ENCODE peak calls at places on chromosomes 11 and 22, in four cellular contexts. One of them, this sample, is unnamed.

GRCh38 chr22:26609287-26609686 is 8.5 kb downstream of the CRYBB1 start:
- DNase-seq in SJSA1: no peak
- DNase-seq in testis: no peak
- DNase-seq in bronchial epithelial cell: no peak
- DNase-seq in this sample: no peak

GRCh38 chr11:34356918-34357645 is 728 bp downstream of the ABTB2 start:
- DNase-seq in SJSA1: peak
- DNase-seq in testis: peak
- DNase-seq in bronchial epithelial cell: peak
- DNase-seq in this sample: no peak

GRCh38 chr11:19453893-19454292 is 213.1 kb upstream of the E2F8 start:
- DNase-seq in SJSA1: no peak
- DNase-seq in testis: peak
- DNase-seq in bronchial epithelial cell: peak
- DNase-seq in this sample: no peak

GRCh38 chr22:33000342-33001280 is 57.6 kb downstream of the SYN3 start:
- DNase-seq in SJSA1: peak
- DNase-seq in testis: peak
- DNase-seq in bronchial epithelial cell: no peak
- DNase-seq in this sample: peak

GRCh38 chr11:125404811-125405481 is 91.1 kb downstream of the FEZ1 start:
- DNase-seq in SJSA1: peak
- DNase-seq in testis: peak
- DNase-seq in bronchial epithelial cell: peak
- DNase-seq in this sample: no peak

GRCh38 chr22:46514592-46515207 is 22.7 kb downstream of the CELSR1 start:
- DNase-seq in SJSA1: peak
- DNase-seq in testis: no peak
- DNase-seq in bronchial epithelial cell: peak
- DNase-seq in this sample: no peak

GRCh38 chr11:34050967-34051348 is 573 bp upstream of the CAPRIN1 start:
- DNase-seq in SJSA1: no peak
- DNase-seq in testis: no peak
- DNase-seq in bronchial epithelial cell: no peak
- DNase-seq in this sample: no peak

GRCh38 chr11:127385071-127385470 is 384.5 kb upstream of the KIRREL3 start:
- DNase-seq in SJSA1: no peak
- DNase-seq in testis: no peak
- DNase-seq in bronchial epithelial cell: no peak
- DNase-seq in this sample: no peak

GRCh38 chr11:1508491-1508891 is 21.9 kb upstream of the MOB2 start:
- DNase-seq in SJSA1: no peak
- DNase-seq in testis: no peak
- DNase-seq in bronchial epithelial cell: no peak
- DNase-seq in this sample: no peak

GRCh38 chr11:77196961-77197360 is 68.9 kb downstream of the MYO7A start:
- DNase-seq in SJSA1: no peak
- DNase-seq in testis: no peak
- DNase-seq in bronchial epithelial cell: no peak
- DNase-seq in this sample: no peak

GRCh38 chr11:24324211-24324610 is 172.6 kb upstream of the LUZP2 start:
- DNase-seq in SJSA1: no peak
- DNase-seq in testis: no peak
- DNase-seq in bronchial epithelial cell: peak
- DNase-seq in this sample: no peak

GRCh38 chr11:8234425-8234821 is 29.3 kb downstream of the LMO1 start:
- DNase-seq in SJSA1: no peak
- DNase-seq in testis: peak
- DNase-seq in bronchial epithelial cell: no peak
- DNase-seq in this sample: no peak

GRCh38 chr11:123159146-123159857 is 35.7 kb downstream of the CLMP start:
- DNase-seq in SJSA1: no peak
- DNase-seq in testis: no peak
- DNase-seq in bronchial epithelial cell: peak
- DNase-seq in this sample: no peak

GRCh38 chr11:6658647-6659046 is 3.0 kb upstream of the DCHS1 start:
- DNase-seq in SJSA1: no peak
- DNase-seq in testis: no peak
- DNase-seq in bronchial epithelial cell: no peak
- DNase-seq in this sample: no peak

GRCh38 chr11:6656581-6656915 is 939 bp upstream of the DCHS1 start:
- DNase-seq in SJSA1: no peak
- DNase-seq in testis: no peak
- DNase-seq in bronchial epithelial cell: no peak
- DNase-seq in this sample: no peak

GRCh38 chr11:6657346-6657745 is 1.7 kb upstream of the DCHS1 start:
- DNase-seq in SJSA1: no peak
- DNase-seq in testis: no peak
- DNase-seq in bronchial epithelial cell: no peak
- DNase-seq in this sample: no peak

GRCh38 chr11:6655790-6656580 is at the start of gene DCHS1:
- DNase-seq in SJSA1: no peak
- DNase-seq in testis: no peak
- DNase-seq in bronchial epithelial cell: no peak
- DNase-seq in this sample: no peak

DNA sequence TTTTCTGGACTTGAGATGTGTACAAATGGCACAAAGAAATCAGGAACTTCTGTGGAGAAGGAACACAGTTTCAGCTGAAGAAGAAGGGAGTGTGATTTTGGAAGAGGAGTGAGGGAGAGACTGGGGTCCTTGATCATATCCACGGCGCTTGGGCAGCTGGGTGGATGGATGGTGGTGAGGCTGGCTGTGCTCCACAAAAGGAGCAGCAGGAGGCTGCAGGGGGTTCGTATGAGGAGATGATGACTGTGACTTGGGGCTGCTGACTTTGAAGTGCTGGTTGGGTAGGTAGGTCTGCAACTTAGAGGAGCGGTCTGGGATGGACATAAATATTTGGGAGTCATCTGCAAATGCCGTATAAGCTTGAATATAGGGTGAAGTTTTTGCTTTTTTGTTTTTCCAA is 1.3 kb upstream of the DCHS1 start:
- DNase-seq in SJSA1: no peak
- DNase-seq in testis: no peak
- DNase-seq in bronchial epithelial cell: no peak
- DNase-seq in this sample: no peak
- H3K4me3 ChIP-seq in SJSA1: no peak
- H3K4me3 ChIP-seq in testis: no peak
- H3K4me3 ChIP-seq in bronchial epithelial cell: no peak
- H3K4me3 ChIP-seq in this sample: no peak

DNA sequence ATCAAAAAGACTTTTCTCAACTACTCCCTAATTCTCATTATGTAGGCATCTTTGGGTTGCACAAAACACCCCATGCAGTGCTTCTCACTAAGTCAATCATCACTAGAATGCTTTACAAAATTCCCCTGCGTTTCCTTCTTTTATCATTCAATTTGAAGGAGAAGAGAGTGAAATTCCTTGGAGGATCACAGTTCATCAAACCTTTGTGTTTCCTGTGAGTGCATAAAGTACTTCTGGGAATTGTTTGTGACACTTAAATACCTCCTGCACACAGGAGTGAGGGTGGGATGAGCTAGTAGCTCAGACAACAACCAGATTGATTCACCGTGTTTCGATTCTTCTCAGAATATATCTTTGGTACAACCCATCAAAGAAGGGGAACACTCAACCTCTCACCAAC is 3.7 kb upstream of the OR5AR1 start:
- DNase-seq in SJSA1: no peak
- DNase-seq in testis: no peak
- DNase-seq in bronchial epithelial cell: no peak
- DNase-seq in this sample: no peak
- H3K4me3 ChIP-seq in SJSA1: no peak
- H3K4me3 ChIP-seq in testis: no peak
- H3K4me3 ChIP-seq in bronchial epithelial cell: no peak
- H3K4me3 ChIP-seq in this sample: no peak

DNA sequence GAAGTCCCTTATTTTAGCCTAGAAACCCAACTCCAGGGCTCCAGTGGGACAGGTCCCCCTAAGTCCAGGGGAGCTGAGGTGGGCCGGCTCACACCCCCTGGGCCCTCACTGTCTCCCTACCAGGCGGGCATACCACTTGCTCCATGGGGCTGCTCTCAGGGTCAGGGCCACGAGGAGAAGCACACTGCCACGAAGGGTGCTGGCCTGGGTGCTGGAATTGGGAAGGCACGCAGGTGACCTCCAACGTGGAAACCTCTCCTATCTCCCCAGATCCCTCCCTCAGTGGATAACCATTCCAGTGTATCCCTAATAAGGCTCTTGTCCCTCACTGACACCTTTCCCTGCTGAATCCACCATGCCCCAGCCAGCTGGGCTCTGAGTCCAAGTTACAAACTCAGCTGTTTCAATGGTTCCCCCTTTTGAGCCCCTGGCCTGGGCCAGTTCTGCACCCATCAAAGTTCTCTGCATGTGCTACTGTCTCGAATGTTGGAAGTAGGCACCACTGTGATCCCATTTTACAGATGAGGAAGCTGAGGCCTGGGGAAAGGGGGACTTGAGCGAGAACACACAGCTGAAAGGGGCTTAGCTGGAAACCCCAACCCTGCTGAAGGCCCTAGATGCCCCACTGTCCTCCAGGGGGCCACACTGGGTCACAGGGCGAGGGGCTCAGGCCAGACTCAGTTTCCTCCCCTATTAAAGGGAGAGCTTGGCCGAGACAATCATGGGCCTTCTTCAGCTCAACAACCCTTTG is 1.5 kb downstream of the SHISAL1 start:
- DNase-seq in SJSA1: no peak
- DNase-seq in testis: no peak
- DNase-seq in bronchial epithelial cell: no peak
- DNase-seq in this sample: no peak
- H3K4me3 ChIP-seq in SJSA1: no peak
- H3K4me3 ChIP-seq in testis: no peak
- H3K4me3 ChIP-seq in bronchial epithelial cell: no peak
- H3K4me3 ChIP-seq in this sample: no peak

GRCh38 chr11:87083029-87083428 is 45.3 kb downstream of the TMEM135 start:
- DNase-seq in SJSA1: no peak
- DNase-seq in testis: no peak
- DNase-seq in bronchial epithelial cell: no peak
- DNase-seq in this sample: no peak
- H3K4me3 ChIP-seq in SJSA1: no peak
- H3K4me3 ChIP-seq in testis: no peak
- H3K4me3 ChIP-seq in bronchial epithelial cell: no peak
- H3K4me3 ChIP-seq in this sample: no peak

DNA sequence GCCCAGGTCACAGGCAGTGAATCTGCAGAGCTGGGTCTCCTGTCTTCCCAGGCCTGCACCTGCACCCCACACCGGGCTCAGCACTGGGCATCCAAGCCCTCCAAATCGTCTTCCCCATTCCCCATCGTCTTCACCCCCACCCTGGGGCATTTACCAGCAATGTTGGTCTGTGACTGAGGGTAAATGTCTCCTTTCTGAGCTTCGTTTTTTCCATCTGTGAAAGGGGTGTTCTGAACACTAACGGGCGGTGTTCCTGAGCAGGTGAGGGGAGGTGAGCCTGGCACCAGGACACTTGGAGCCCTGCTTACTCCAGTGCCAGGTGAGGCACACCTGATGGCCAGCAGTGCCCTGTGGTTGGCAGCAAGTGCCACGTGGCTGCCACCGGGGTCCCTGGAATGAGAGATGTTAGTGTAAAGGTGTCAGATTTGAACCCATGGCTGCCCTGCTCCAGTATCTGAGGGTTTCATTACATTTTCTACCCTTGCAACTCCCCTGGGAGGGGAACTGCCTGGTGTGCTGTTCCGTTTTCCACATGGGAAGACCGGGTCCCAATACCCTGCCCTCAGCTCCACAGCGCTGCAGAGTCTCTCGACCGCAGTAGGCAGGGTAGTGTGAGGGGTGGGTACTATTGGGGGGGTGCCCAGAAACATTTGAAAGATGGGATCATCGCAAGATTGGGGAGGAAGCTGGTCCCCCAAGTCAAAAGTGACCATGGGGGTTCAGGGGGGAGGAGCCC is 1.9 kb downstream of the CDC42EP1 start:
- DNase-seq in SJSA1: no peak
- DNase-seq in testis: no peak
- DNase-seq in bronchial epithelial cell: no peak
- DNase-seq in this sample: no peak
- H3K4me3 ChIP-seq in SJSA1: peak
- H3K4me3 ChIP-seq in testis: no peak
- H3K4me3 ChIP-seq in bronchial epithelial cell: peak
- H3K4me3 ChIP-seq in this sample: peak

GRCh38 chr11:61587951-61588695 is 7.2 kb upstream of the SYT7 start:
- DNase-seq in SJSA1: no peak
- DNase-seq in testis: peak
- DNase-seq in bronchial epithelial cell: peak
- DNase-seq in this sample: no peak
- H3K4me3 ChIP-seq in SJSA1: no peak
- H3K4me3 ChIP-seq in testis: peak
- H3K4me3 ChIP-seq in bronchial epithelial cell: peak
- H3K4me3 ChIP-seq in this sample: peak

DNA sequence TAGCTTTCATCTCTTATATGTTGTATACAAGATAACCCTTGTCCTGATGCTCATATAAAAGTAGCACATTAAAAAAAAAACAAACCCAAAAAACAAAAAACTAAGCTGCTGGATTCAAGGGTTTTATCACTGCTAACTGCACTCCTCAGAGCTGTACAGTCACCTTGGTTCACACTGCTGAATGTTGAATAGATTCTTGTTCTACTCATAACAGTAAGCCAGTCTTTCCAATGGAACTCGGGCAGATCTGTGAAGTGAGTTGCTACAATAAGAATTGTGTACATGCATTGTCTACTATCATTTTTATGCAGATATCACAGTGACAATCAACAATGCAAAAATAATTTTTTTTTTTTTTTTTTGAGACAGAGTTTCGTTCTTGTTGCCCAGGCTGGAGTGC is 4.7 kb downstream of the HARBI1 start:
- DNase-seq in SJSA1: no peak
- DNase-seq in testis: no peak
- DNase-seq in bronchial epithelial cell: no peak
- DNase-seq in this sample: no peak
- H3K4me3 ChIP-seq in SJSA1: no peak
- H3K4me3 ChIP-seq in testis: no peak
- H3K4me3 ChIP-seq in bronchial epithelial cell: no peak
- H3K4me3 ChIP-seq in this sample: no peak